ENCODE peak calls at places on chromosomes 5 and 9, in six cellular contexts. Z is A549; T is spleen; O is OCI-LY7; I is IMR-90; K is effector memory CD4-positive, alpha-beta T cell. S is an unnamed sample.

GRCh38 chr9:33108472-33108871 is 32.0 kb upstream of the SMU1 start:
- DNase-seq in Z (no peak), T (no peak), O (no peak), I (no peak), K (no peak), S (no peak)

GRCh38 chr9:75001719-75002421 is 26.2 kb downstream of the CARNMT1 start:
- DNase-seq in Z (peak; percentile 21), T (no peak), O (peak; percentile 84), I (peak; percentile 91), K (no peak), S (no peak)

GRCh38 chr5:41736641-41737040 is 133.6 kb downstream of the OXCT1 start:
- DNase-seq in Z (no peak), T (no peak), O (no peak), I (peak; percentile 62), K (no peak), S (no peak)

GRCh38 chr5:170353011-170353890 is 35.9 kb downstream of the KCNMB1 start:
- DNase-seq in Z (no peak), T (no peak), O (no peak), I (no peak), K (no peak), S (no peak)

GRCh38 chr5:90477816-90478215 is 3.2 kb downstream of the POLR3G start:
- DNase-seq in Z (no peak), T (no peak), O (no peak), I (no peak), K (no peak), S (no peak)

GRCh38 chr9:34430843-34431437 is 27.4 kb downstream of the FAM219A start:
- DNase-seq in Z (peak; percentile 8), T (no peak), O (peak; percentile 39), I (peak; percentile 85), K (no peak), S (no peak)

GRCh38 chr5:38048400-38048799 is 208.6 kb upstream of the GDNF start:
- DNase-seq in Z (no peak), T (no peak), O (no peak), I (no peak), K (no peak), S (no peak)

GRCh38 chr5:168353216-168353957 is 61.9 kb downstream of the WWC1 start:
- DNase-seq in Z (no peak), T (no peak), O (no peak), I (peak; percentile 39), K (no peak), S (no peak)

GRCh38 chr9:129176786-129177442 is 1.1 kb downstream of the IER5L start:
- DNase-seq in Z (no peak), T (peak; percentile 86), O (peak; percentile 36), I (peak; percentile 49), K (no peak), S (no peak)

GRCh38 chr5:14450055-14450524 is 131.5 kb upstream of the OTULINL start:
- DNase-seq in Z (no peak), T (no peak), O (no peak), I (peak; percentile 92), K (no peak), S (no peak)

GRCh38 chr5:31990296-31990695 is 183.8 kb downstream of the GOLPH3 start:
- DNase-seq in Z (no peak), T (no peak), O (no peak), I (no peak), K (no peak), S (no peak)

GRCh38 chr5:151202381-151203139 is 21.3 kb downstream of the CCDC69 start:
- DNase-seq in Z (no peak), T (no peak), O (peak; percentile 48), I (peak; percentile 71), K (peak; percentile 38), S (no peak)

GRCh38 chr5:142680605-142681259 is 5.2 kb downstream of the FGF1 start:
- DNase-seq in Z (peak; percentile 78), T (no peak), O (no peak), I (peak; percentile 76), K (no peak), S (no peak)

GRCh38 chr9:84343111-84343521 is 2.6 kb upstream of the SLC28A3 start:
- DNase-seq in Z (no peak), T (no peak), O (no peak), I (peak; percentile 52), K (no peak), S (no peak)

GRCh38 chr5:127820910-127821553 is 117.8 kb downstream of the CCDC192 start:
- DNase-seq in Z (peak; percentile 43), T (no peak), O (no peak), I (peak; percentile 79), K (no peak), S (no peak)

GRCh38 chr9:18362901-18363685 is 110.9 kb upstream of the ADAMTSL1 start:
- DNase-seq in Z (no peak), T (no peak), O (peak; percentile 57), I (peak; percentile 74), K (no peak), S (no peak)

GRCh38 chr5:175743676-175744210 is 85.9 kb downstream of the HRH2 start:
- DNase-seq in Z (peak; percentile 44), T (no peak), O (no peak), I (peak; percentile 7), K (no peak), S (no peak)

GRCh38 chr5:93107141-93107540 is 473.9 kb downstream of the NR2F1-AS1 start:
- DNase-seq in Z (no peak), T (no peak), O (no peak), I (no peak), K (no peak), S (no peak)

GRCh38 chr9:80755586-80755985 is 933.8 kb downstream of the TLE1 start:
- DNase-seq in Z (no peak), T (no peak), O (no peak), I (no peak), K (no peak), S (no peak)

GRCh38 chr9:95055851-95056551 is 261.5 kb downstream of the FANCC start:
- DNase-seq in Z (no peak), T (no peak), O (no peak), I (peak; percentile 77), K (no peak), S (no peak)

GRCh38 chr5:98768160-98769005 is 5.1 kb upstream of the RGMB start:
- DNase-seq in Z (peak; percentile 68), T (peak; percentile 79), O (peak; percentile 51), I (peak; percentile 73), K (peak; percentile 5), S (no peak)

GRCh38 chr9:127903557-127904475 is 4.4 kb upstream of the ST6GALNAC6 start:
- DNase-seq in Z (no peak), T (peak; percentile 95), O (peak; percentile 91), I (no peak), K (peak; percentile 45), S (no peak)

GRCh38 chr5:14483504-14484157 is 98.0 kb upstream of the OTULINL start:
- DNase-seq in Z (no peak), T (no peak), O (no peak), I (no peak), K (no peak), S (no peak)

GRCh38 chr9:102499468-102499867 is 495.7 kb upstream of the CYLC2 start:
- DNase-seq in Z (no peak), T (no peak), O (no peak), I (no peak), K (no peak), S (no peak)

GRCh38 chr5:116395178-116395577 is 179.4 kb downstream of the SEMA6A start:
- DNase-seq in Z (no peak), T (no peak), O (no peak), I (no peak), K (no peak), S (no peak)

GRCh38 chr5:85651744-85652143 is 966.0 kb upstream of the COX7C start:
- DNase-seq in Z (no peak), T (no peak), O (no peak), I (no peak), K (no peak), S (no peak)

GRCh38 chr9:121189006-121189405 is 12.7 kb downstream of the RAB14 start:
- DNase-seq in Z (no peak), T (no peak), O (no peak), I (no peak), K (no peak), S (no peak)
- H3K4me1 ChIP-seq in Z (peaks cover 40% of the 10 kb centered on the region), T (peaks cover 57% of the 10 kb centered on the region), O (peaks cover 48% of the 10 kb centered on the region), I (peaks cover 8% of the 10 kb centered on the region), K (peaks cover 17% of the 10 kb centered on the region), S (peaks cover 78% of the 10 kb centered on the region)

DNA sequence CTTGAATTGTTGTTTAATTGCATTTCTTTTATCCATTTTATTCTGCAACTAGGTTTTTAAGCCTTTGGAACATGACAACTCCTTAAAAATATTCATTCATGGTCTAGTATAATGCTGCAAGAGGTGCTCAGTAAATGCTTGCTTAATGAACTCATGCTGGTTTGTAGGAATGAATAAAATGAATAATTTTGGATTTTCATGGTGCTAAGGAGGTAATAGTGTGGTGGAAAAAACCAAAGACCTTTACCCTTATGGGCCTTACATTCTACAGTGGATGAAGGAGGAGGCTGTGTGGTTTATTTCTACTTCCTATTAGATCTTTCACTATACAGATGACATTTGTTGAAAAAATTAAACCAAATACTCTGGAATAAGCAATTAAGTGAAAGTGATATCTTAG is 43.4 kb downstream of the LRRTM2 start:
- DNase-seq in Z (no peak), T (no peak), O (no peak), I (peak; percentile 37), K (no peak), S (no peak)
- H3K4me1 ChIP-seq in Z (no peaks in the 10 kb centered on the region), T (peaks cover 5% of the 10 kb centered on the region), O (no peaks in the 10 kb centered on the region), I (peaks cover 6% of the 10 kb centered on the region), K (no peaks in the 10 kb centered on the region), S (peaks cover 31% of the 10 kb centered on the region)

GRCh38 chr9:131122158-131122557 is 3.2 kb upstream of the NUP214 start:
- DNase-seq in Z (no peak), T (no peak), O (no peak), I (no peak), K (no peak), S (no peak)
- H3K4me1 ChIP-seq in Z (peaks cover 6% of the 10 kb centered on the region), T (peaks cover 15% of the 10 kb centered on the region), O (peaks cover 8% of the 10 kb centered on the region), I (no peaks in the 10 kb centered on the region), K (peaks cover 10% of the 10 kb centered on the region), S (peaks cover 20% of the 10 kb centered on the region)

GRCh38 chr9:133714606-133715294 is 23.4 kb downstream of the SARDH start:
- DNase-seq in Z (no peak), T (no peak), O (no peak), I (peak; percentile 84), K (no peak), S (no peak)

GRCh38 chr9:133716564-133717112 is 21.5 kb downstream of the SARDH start:
- DNase-seq in Z (no peak), T (no peak), O (no peak), I (no peak), K (no peak), S (no peak)

GRCh38 chr9:133713960-133714495 is 24.1 kb downstream of the SARDH start:
- DNase-seq in Z (no peak), T (no peak), O (no peak), I (no peak), K (no peak), S (no peak)

GRCh38 chr9:133715866-133716563 is 22.1 kb downstream of the SARDH start:
- DNase-seq in Z (no peak), T (peak; percentile 74), O (peak; percentile 75), I (peak; percentile 22), K (no peak), S (no peak)

DNA sequence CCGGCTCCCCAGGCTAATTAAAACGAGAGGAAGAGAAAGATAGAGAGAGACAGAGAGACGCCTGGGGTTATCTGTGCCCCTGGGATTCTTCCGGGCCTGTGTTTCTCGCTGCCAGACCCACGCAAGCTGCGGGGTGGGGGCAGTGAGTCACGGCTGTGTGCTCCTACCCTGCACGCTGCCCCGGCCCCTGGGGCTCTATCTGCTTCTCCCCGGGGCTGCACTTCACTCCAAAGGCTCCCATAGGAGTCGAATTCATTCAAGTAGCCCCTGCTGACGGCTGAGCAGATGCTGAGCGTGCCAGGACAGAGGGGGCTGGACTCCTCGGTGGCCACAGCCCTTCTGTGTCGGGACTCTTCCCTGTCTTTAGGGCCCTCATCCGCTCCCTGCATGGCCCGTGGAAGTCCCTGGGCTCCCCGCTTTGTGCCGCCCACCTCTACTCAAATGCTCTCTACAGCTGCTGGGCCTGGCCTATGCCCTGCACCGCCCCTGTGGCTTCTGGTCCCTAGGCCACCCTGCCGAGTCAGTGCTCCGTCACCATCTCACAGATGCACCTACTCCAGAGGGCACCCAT is 22.8 kb downstream of the SARDH start:
- DNase-seq in Z (no peak), T (peak; percentile 62), O (no peak), I (peak; percentile 58), K (no peak), S (no peak)
- H3K4me1 ChIP-seq in Z (no peaks in the 10 kb centered on the region), T (no peaks in the 10 kb centered on the region), O (peaks cover 23% of the 10 kb centered on the region), I (peaks cover 30% of the 10 kb centered on the region), K (no peaks in the 10 kb centered on the region), S (no peaks in the 10 kb centered on the region)

S was measured in thoracic aorta.